ENCODE peak calls at places on chromosome 2, in seven cellular contexts. J is CD8-positive, alpha-beta T cell; I is PC-9; Y is coronary artery; X is uterus; L is tibial nerve; S is K562. M is an unnamed sample.

GRCh38 chr2:17416891-17417391 is 101.3 kb downstream of the RAD51AP2 start:
- DNase-seq in J (no peak), I (peak), Y (no peak), X (no peak), L (no peak), S (no peak), M (no peak)

GRCh38 chr2:167293172-167293781 is 405.0 kb downstream of the XIRP2 start:
- DNase-seq in J (no peak), I (no peak), Y (no peak), X (peak), L (no peak), S (no peak), M (peak)

GRCh38 chr2:168515502-168515901 is 59.4 kb downstream of the CERS6 start:
- DNase-seq in J (no peak), I (no peak), Y (no peak), X (no peak), L (no peak), S (no peak), M (no peak)

GRCh38 chr2:15346624-15347023 is 214.5 kb downstream of the NBAS start:
- DNase-seq in J (no peak), I (no peak), Y (no peak), X (no peak), L (no peak), S (no peak), M (no peak)

GRCh38 chr2:76193098-76193497 is 482.4 kb upstream of the GCFC2 start:
- DNase-seq in J (no peak), I (no peak), Y (no peak), X (no peak), L (no peak), S (no peak), M (no peak)

GRCh38 chr2:100166701-100167100 is 24.3 kb upstream of the AFF3 start:
- DNase-seq in J (no peak), I (no peak), Y (no peak), X (no peak), L (no peak), S (no peak), M (no peak)

GRCh38 chr2:120559401-120559800 is 176.3 kb upstream of the GLI2 start:
- DNase-seq in J (no peak), I (peak), Y (no peak), X (no peak), L (no peak), S (no peak), M (no peak)

GRCh38 chr2:176827269-176827668 is 385.3 kb upstream of the HNRNPA3 start:
- DNase-seq in J (no peak), I (no peak), Y (no peak), X (no peak), L (no peak), S (no peak), M (no peak)

GRCh38 chr2:31401580-31401979 is 13.0 kb downstream of the XDH start:
- DNase-seq in J (no peak), I (peak), Y (no peak), X (no peak), L (no peak), S (no peak), M (no peak)

GRCh38 chr2:52264488-52264887 is 1232.6 kb upstream of the NRXN1 start:
- DNase-seq in J (no peak), I (no peak), Y (no peak), X (no peak), L (no peak), S (no peak), M (no peak)

GRCh38 chr2:23835988-23836387 is 90.9 kb downstream of the ATAD2B start:
- DNase-seq in J (no peak), I (no peak), Y (no peak), X (no peak), L (no peak), S (no peak), M (no peak)

GRCh38 chr2:108542071-108542470 is 7.8 kb downstream of the LIMS1 start:
- DNase-seq in J (no peak), I (no peak), Y (no peak), X (no peak), L (no peak), S (no peak), M (no peak)
- H3K27ac ChIP-seq in J (no peak), I (no peak), Y (no peak), X (peak), L (peak), S (no peak), M (no peak)

DNA sequence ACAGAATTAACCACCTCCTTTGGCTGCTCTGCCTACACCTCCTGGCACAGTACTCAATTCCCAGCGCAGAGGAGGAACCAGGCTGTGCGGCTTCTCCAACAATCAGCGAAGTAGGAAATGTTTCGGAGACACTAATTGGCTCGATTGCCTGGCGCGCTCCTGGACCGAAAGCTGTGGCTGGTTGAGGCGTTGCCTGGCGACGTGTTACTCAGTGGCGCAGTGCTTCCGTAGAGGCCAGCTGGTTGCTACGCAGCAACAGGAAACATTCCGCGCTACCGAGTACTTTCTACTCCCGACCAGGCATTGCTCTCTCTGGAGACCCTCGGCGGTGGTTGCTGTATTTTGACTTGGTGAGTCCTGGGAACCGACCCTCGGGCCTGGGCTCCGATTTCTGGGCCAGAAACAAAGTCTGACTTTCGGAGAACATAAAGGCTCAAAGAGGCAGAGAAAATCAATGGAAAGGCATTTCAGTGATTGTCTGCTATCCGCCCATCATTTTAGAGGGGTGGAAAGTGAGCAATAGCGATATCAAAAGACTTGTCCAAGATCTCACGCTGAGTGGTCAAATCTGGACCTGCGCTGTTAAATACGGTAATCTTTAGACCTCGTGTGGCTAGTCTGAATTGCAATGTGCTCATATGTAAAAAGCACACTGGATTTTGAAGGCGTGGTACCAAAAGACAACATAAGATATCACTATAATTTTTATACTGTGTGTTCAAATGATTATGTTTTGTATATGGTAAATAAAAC is at the start of gene DNAH6:
- DNase-seq in J (peak), I (no peak), Y (peak), X (peak), L (peak), S (peak), M (peak)
- H3K27ac ChIP-seq in J (peak), I (no peak), Y (no peak), X (no peak), L (peak), S (no peak), M (peak)

DNA sequence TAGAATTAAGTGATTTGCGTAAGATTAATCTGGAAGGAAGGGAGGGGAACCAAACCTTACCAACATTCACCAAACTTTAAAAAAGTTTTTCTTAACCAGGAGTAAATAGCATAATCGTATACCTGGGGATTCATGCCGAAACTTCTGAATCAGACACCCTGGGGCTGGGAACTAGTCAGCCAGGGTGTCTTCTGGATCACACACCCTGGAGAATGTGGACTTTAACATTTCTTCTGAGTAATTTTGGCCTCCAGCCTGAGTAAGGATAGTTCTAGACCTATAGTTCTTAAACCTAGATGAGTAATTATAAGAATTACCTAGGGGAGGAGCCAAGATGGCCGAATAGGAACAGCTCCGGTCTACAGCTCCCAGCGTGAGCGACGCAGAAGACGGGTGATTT is 44.1 kb upstream of the MEIS1 start:
- DNase-seq in J (no peak), I (peak), Y (no peak), X (no peak), L (no peak), S (no peak), M (no peak)
- H3K27ac ChIP-seq in J (no peak), I (peak), Y (no peak), X (no peak), L (no peak), S (peak), M (no peak)

GRCh38 chr2:72127401-72128058 is 20.1 kb downstream of the CYP26B1 start:
- DNase-seq in J (no peak), I (no peak), Y (peak), X (no peak), L (no peak), S (no peak), M (no peak)
- H3K27ac ChIP-seq in J (no peak), I (no peak), Y (no peak), X (no peak), L (no peak), S (no peak), M (no peak)

GRCh38 chr2:46187112-46187618 is 110.0 kb upstream of the EPAS1 start:
- DNase-seq in J (no peak), I (no peak), Y (peak), X (peak), L (no peak), S (no peak), M (no peak)

GRCh38 chr2:46183426-46183825 is 113.8 kb upstream of the EPAS1 start:
- DNase-seq in J (no peak), I (no peak), Y (no peak), X (no peak), L (no peak), S (no peak), M (no peak)

GRCh38 chr2:46188041-46188715 is 109.0 kb upstream of the EPAS1 start:
- DNase-seq in J (no peak), I (no peak), Y (peak), X (no peak), L (no peak), S (no peak), M (no peak)

GRCh38 chr2:46181789-46182530 is 115.2 kb upstream of the EPAS1 start:
- DNase-seq in J (no peak), I (no peak), Y (peak), X (no peak), L (no peak), S (peak), M (no peak)

GRCh38 chr2:46184794-46185583 is 112.2 kb upstream of the EPAS1 start:
- DNase-seq in J (no peak), I (no peak), Y (peak), X (no peak), L (no peak), S (peak), M (no peak)
- H3K27ac ChIP-seq in J (no peak), I (no peak), Y (no peak), X (no peak), L (no peak), S (no peak), M (no peak)

GRCh38 chr2:10447300-10448207 is 573 bp downstream of the ODC1 start:
- DNase-seq in J (peak), I (peak), Y (no peak), X (no peak), L (no peak), S (peak), M (no peak)

GRCh38 chr2:10449838-10450691 is 1.9 kb upstream of the ODC1 start:
- DNase-seq in J (no peak), I (peak), Y (no peak), X (no peak), L (no peak), S (no peak), M (no peak)

GRCh38 chr2:10448208-10448645 is at the start of gene ODC1:
- DNase-seq in J (peak), I (peak), Y (peak), X (peak), L (peak), S (peak), M (peak)

GRCh38 chr2:10448646-10449480 is 736 bp upstream of the ODC1 start:
- DNase-seq in J (peak), I (peak), Y (peak), X (peak), L (no peak), S (no peak), M (no peak)

DNA sequence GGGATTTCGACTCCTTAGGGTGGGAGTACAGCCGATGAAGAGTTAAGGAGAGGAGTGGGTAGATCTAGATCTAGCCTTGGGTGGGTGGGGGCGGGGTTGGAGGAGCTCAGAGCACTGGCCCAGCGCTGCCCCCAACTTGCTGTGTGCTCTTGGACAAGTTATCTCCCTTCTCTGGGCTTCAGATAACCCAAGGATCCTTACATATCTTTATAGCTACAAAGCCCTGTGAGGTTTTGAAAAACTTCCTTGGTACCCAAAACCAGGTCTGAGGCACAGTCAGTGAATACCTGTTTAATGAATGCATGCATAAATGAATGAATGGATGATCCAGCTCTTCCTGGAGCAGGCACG is 1.3 kb upstream of the ODC1 start:
- DNase-seq in J (no peak), I (no peak), Y (no peak), X (no peak), L (no peak), S (peak), M (no peak)
- H3K27ac ChIP-seq in J (no peak), I (no peak), Y (no peak), X (peak), L (peak), S (peak), M (no peak)

GRCh38 chr2:43228341-43228751 is 1.9 kb upstream of the ZFP36L2 start:
- DNase-seq in J (no peak), I (no peak), Y (no peak), X (no peak), L (no peak), S (no peak), M (no peak)
- H3K27ac ChIP-seq in J (peak), I (peak), Y (peak), X (peak), L (peak), S (no peak), M (peak)

GRCh38 chr2:229410946-229411345 is 139.9 kb upstream of the PID1 start:
- DNase-seq in J (no peak), I (no peak), Y (no peak), X (no peak), L (no peak), S (no peak), M (no peak)
- H3K27ac ChIP-seq in J (no peak), I (no peak), Y (peak), X (no peak), L (peak), S (no peak), M (no peak)